ENCODE peak calls at places on chromosome 7, in eight cellular contexts. P is endothelial cell of umbilical vein, S is SK-N-SH, C is HCT116, A is K562, V is H1, O is A549, M is HepG2. H is an unnamed sample.

GRCh38 chr7:98774893-98775292 is 94.9 kb downstream of the TMEM130 start:
- DNase-seq in P (no peak), S (peak; percentile 47), C (no peak), A (no peak), V (no peak), O (no peak), M (no peak), H (no peak)

GRCh38 chr7:57487957-57488356 is 38.0 kb downstream of the ZNF716 start:
- DNase-seq in P (no peak), S (no peak), C (no peak), A (no peak), V (no peak), O (no peak), M (no peak), H (no peak)

GRCh38 chr7:129091484-129092002 is 36.6 kb upstream of the TNPO3 start:
- DNase-seq in P (peak; percentile 80), S (peak; percentile 91), C (peak; percentile 54), A (peak; percentile 92), V (peak; percentile 83), O (peak; percentile 77), M (peak; percentile 63), H (peak; percentile 85)

GRCh38 chr7:76054129-76055120 is 6.5 kb downstream of the MDH2 start:
- DNase-seq in P (no peak), S (no peak), C (no peak), A (no peak), V (no peak), O (no peak), M (no peak), H (peak; percentile 96)

GRCh38 chr7:96823274-96823673 is 113.6 kb upstream of the SEM1 start:
- DNase-seq in P (no peak), S (no peak), C (no peak), A (no peak), V (no peak), O (no peak), M (no peak), H (peak; percentile 37)

GRCh38 chr7:47758546-47758945 is 176.6 kb upstream of the TNS3 start:
- DNase-seq in P (no peak), S (no peak), C (no peak), A (no peak), V (no peak), O (no peak), M (no peak), H (no peak)

GRCh38 chr7:139774376-139774775 is 3.4 kb downstream of the HIPK2 start:
- DNase-seq in P (no peak), S (no peak), C (no peak), A (no peak), V (no peak), O (no peak), M (no peak), H (no peak)

GRCh38 chr7:130409067-130409721 is 28.9 kb downstream of the CPA1 start:
- DNase-seq in P (peak; percentile 29), S (peak; percentile 36), C (no peak), A (no peak), V (no peak), O (no peak), M (no peak), H (no peak)

GRCh38 chr7:2103071-2103898 is 129.5 kb downstream of the MAD1L1 start:
- DNase-seq in P (no peak), S (no peak), C (no peak), A (no peak), V (no peak), O (no peak), M (no peak), H (no peak)

GRCh38 chr7:130734525-130735272 is 692 bp upstream of the KLF14 start:
- DNase-seq in P (peak; percentile 53), S (peak; percentile 41), C (no peak), A (no peak), V (no peak), O (no peak), M (no peak), H (peak; percentile 48)

GRCh38 chr7:140876519-140877248 is 48.0 kb downstream of the BRAF start:
- DNase-seq in P (peak; percentile 50), S (no peak), C (no peak), A (no peak), V (no peak), O (no peak), M (no peak), H (peak; percentile 78)

GRCh38 chr7:99679032-99679399 is 780 bp downstream of the CYP3A5 start:
- DNase-seq in P (no peak), S (no peak), C (peak; percentile 49), A (peak; percentile 51), V (no peak), O (peak; percentile 90), M (peak; percentile 83), H (peak; percentile 41)

GRCh38 chr7:157568785-157569584 is 232.2 kb downstream of the DNAJB6 start:
- DNase-seq in P (peak; percentile 11), S (peak; percentile 75), C (no peak), A (no peak), V (no peak), O (no peak), M (peak; percentile 78), H (peak; percentile 93)

GRCh38 chr7:45028138-45028919 is 28.3 kb downstream of the CCM2 start:
- DNase-seq in P (no peak), S (no peak), C (no peak), A (no peak), V (no peak), O (no peak), M (no peak), H (peak; percentile 56)
- TF ChIP-seq MAX in P (no peak), S (no peak), C (no peak), A (no peak), V (no peak), O (no peak), M (no peak), H (no peak)

DNA sequence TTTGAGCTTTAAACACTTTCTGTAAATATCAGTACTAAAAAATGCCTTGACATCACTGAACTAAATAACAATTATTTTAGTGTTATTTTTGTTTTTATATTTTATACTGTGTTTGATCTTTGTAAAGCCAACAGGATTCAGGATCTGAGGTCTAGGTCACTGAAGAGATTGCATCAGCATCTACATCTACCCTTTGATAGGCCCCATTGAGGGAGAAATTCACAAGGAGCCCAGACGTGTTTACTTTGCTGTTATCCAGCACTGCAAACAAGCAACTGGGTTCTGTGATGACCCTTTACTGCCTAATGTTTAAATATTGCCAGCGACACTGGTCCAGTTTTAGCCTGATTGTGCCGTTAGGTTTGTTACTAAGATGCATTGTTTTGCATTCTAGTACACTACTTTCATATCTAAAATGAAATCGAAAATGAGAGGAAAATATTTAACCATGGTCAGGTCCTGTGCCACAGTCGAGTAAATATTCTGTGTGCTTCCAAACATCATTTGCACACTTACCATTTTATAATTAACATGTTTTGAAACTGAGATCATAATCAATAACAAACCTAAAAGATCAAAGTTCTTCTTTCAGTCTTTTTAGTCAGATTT is 48.7 kb downstream of the SP8 start:
- DNase-seq in P (no peak), S (no peak), C (no peak), A (no peak), V (no peak), O (no peak), M (peak; percentile 72), H (no peak)
- H3K4me3 ChIP-seq in P (no peak overlapping the region), S (no peak overlapping the region), C (no peak overlapping the region), A (no peak overlapping the region), V (no peak overlapping the region), O (peak overlapping the region; percentile 21), M (no peak overlapping the region), H (no peak overlapping the region)

GRCh38 chr7:100867040-100867795 is at the start of gene TRIP6:
- DNase-seq in P (peak; percentile 76), S (peak; percentile 59), C (peak; percentile 68), A (peak; percentile 99), V (peak; percentile 64), O (peak; percentile 93), M (no peak), H (peak; percentile 95)

GRCh38 chr7:100865971-100866720 is 1.0 kb upstream of the TRIP6 start:
- DNase-seq in P (peak; percentile 67), S (peak; percentile 63), C (peak; percentile 55), A (no peak), V (no peak), O (no peak), M (no peak), H (no peak)

GRCh38 chr7:100866721-100867039 is 507 bp upstream of the TRIP6 start:
- DNase-seq in P (no peak), S (peak; percentile 38), C (no peak), A (no peak), V (no peak), O (no peak), M (no peak), H (no peak)

GRCh38 chr7:100864263-100864845 is 2.8 kb upstream of the TRIP6 start:
- DNase-seq in P (no peak), S (no peak), C (no peak), A (no peak), V (no peak), O (no peak), M (no peak), H (no peak)

DNA sequence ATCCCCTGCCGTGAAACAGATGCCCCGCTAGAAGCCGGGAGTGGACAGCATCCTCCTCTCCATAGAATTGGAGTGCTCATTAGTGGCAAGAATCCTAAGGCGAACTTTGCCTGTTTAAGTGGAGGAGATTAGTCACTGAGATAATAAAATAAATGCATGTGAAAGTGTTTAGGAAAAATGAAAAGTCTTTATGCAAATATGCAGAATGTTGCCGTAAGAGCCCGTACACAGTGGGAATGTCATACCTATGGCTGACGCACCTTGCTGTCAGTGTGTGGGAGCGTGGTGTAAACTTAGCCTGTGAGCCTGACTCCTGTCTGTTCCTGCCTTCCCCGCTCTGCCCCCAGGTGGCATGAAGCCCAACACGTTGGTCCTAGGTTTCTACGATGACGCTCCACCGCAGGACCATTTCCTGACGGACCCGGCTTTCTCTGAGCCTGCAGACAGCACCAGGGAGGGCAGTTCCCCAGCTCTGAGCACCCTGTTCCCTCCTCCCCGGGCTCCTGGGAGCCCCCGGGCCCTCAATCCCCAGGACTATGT is 1.7 kb upstream of the TRIP6 start:
- DNase-seq in P (peak; percentile 64), S (peak; percentile 39), C (peak; percentile 68), A (no peak), V (no peak), O (no peak), M (no peak), H (no peak)
- TF ChIP-seq CTCF in P (peak; percentile 24), S (no peak), C (peak; percentile 26), A (no peak), V (peak; percentile 41), O (no peak), M (no peak), H (no peak)

GRCh38 chr7:135207739-135208416 is 3.4 kb downstream of the WDR91 start:
- DNase-seq in P (no peak), S (no peak), C (no peak), A (no peak), V (no peak), O (no peak), M (peak; percentile 44), H (no peak)
- TF ChIP-seq MAX in P (no peak), S (no peak), C (no peak), A (no peak), V (no peak), O (no peak), M (no peak), H (no peak)

GRCh38 chr7:107150375-107151073 is 18.3 kb upstream of the HBP1 start:
- DNase-seq in P (peak; percentile 89), S (peak; percentile 49), C (peak; percentile 51), A (peak; percentile 62), V (no peak), O (peak; percentile 18), M (peak; percentile 40), H (peak; percentile 79)
- H3K4me3 ChIP-seq in P (no peak overlapping the region), S (no peak overlapping the region), C (no peak overlapping the region), A (no peak overlapping the region), V (no peak overlapping the region), O (no peak overlapping the region), M (no peak overlapping the region), H (no peak overlapping the region)

H was measured in NB4.